ENCODE peak calls at places on chromosomes 11 and 22, in eight cellular contexts. One of them, this sample, is unnamed.

GRCh38 chr22:33242078-33242477 is 183.9 kb upstream of the SYN3 start:
- DNase-seq in omental fat pad: no peak
- DNase-seq in HL-60: no peak
- DNase-seq in progenitor cell of endocrine pancreas: no peak
- DNase-seq in cardiac fibroblast: no peak
- DNase-seq in neural progenitor cell: no peak
- DNase-seq in cardiac muscle cell: no peak
- DNase-seq in foreskin fibroblast: no peak
- DNase-seq in this sample: no peak

GRCh38 chr11:70816156-70816678 is 417.9 kb downstream of the CTTN start:
- DNase-seq in omental fat pad: no peak
- DNase-seq in HL-60: no peak
- DNase-seq in progenitor cell of endocrine pancreas: no peak
- DNase-seq in cardiac fibroblast: no peak
- DNase-seq in neural progenitor cell: no peak
- DNase-seq in cardiac muscle cell: no peak
- DNase-seq in foreskin fibroblast: no peak
- DNase-seq in this sample: no peak

GRCh38 chr11:60315866-60316265 is 11.2 kb upstream of the MS4A6E start:
- DNase-seq in omental fat pad: no peak
- DNase-seq in HL-60: no peak
- DNase-seq in progenitor cell of endocrine pancreas: no peak
- DNase-seq in cardiac fibroblast: peak; percentile 2
- DNase-seq in neural progenitor cell: peak; percentile 33
- DNase-seq in cardiac muscle cell: peak; percentile 2
- DNase-seq in foreskin fibroblast: no peak
- DNase-seq in this sample: no peak

GRCh38 chr11:22923561-22923960 is 63.3 kb upstream of the CCDC179 start:
- DNase-seq in omental fat pad: no peak
- DNase-seq in HL-60: no peak
- DNase-seq in progenitor cell of endocrine pancreas: no peak
- DNase-seq in cardiac fibroblast: no peak
- DNase-seq in neural progenitor cell: no peak
- DNase-seq in cardiac muscle cell: no peak
- DNase-seq in foreskin fibroblast: no peak
- DNase-seq in this sample: no peak

GRCh38 chr11:61719968-61720367 is 32.5 kb upstream of the MYRF start:
- DNase-seq in omental fat pad: no peak
- DNase-seq in HL-60: no peak
- DNase-seq in progenitor cell of endocrine pancreas: no peak
- DNase-seq in cardiac fibroblast: no peak
- DNase-seq in neural progenitor cell: no peak
- DNase-seq in cardiac muscle cell: no peak
- DNase-seq in foreskin fibroblast: no peak
- DNase-seq in this sample: no peak

GRCh38 chr11:126929186-126930085 is 71.1 kb downstream of the KIRREL3 start:
- DNase-seq in omental fat pad: no peak
- DNase-seq in HL-60: no peak
- DNase-seq in progenitor cell of endocrine pancreas: no peak
- DNase-seq in cardiac fibroblast: peak; percentile 10
- DNase-seq in neural progenitor cell: no peak
- DNase-seq in cardiac muscle cell: peak; percentile 14
- DNase-seq in foreskin fibroblast: no peak
- DNase-seq in this sample: no peak

GRCh38 chr11:128898580-128899344 is 7.6 kb downstream of the KCNJ5 start:
- DNase-seq in omental fat pad: no peak
- DNase-seq in HL-60: no peak
- DNase-seq in progenitor cell of endocrine pancreas: no peak
- DNase-seq in cardiac fibroblast: no peak
- DNase-seq in neural progenitor cell: no peak
- DNase-seq in cardiac muscle cell: no peak
- DNase-seq in foreskin fibroblast: no peak
- DNase-seq in this sample: no peak

GRCh38 chr11:36264601-36265344 is 24.5 kb downstream of the COMMD9 start:
- DNase-seq in omental fat pad: no peak
- DNase-seq in HL-60: no peak
- DNase-seq in progenitor cell of endocrine pancreas: no peak
- DNase-seq in cardiac fibroblast: no peak
- DNase-seq in neural progenitor cell: no peak
- DNase-seq in cardiac muscle cell: no peak
- DNase-seq in foreskin fibroblast: no peak
- DNase-seq in this sample: no peak

GRCh38 chr22:50625131-50625567 is 2.8 kb downstream of the ARSA start:
- DNase-seq in omental fat pad: no peak
- DNase-seq in HL-60: no peak
- DNase-seq in progenitor cell of endocrine pancreas: no peak
- DNase-seq in cardiac fibroblast: no peak
- DNase-seq in neural progenitor cell: no peak
- DNase-seq in cardiac muscle cell: no peak
- DNase-seq in foreskin fibroblast: no peak
- DNase-seq in this sample: no peak

GRCh38 chr22:23756891-23757290 is 2.7 kb upstream of the VPREB3 start:
- DNase-seq in omental fat pad: no peak
- DNase-seq in HL-60: no peak
- DNase-seq in progenitor cell of endocrine pancreas: no peak
- DNase-seq in cardiac fibroblast: no peak
- DNase-seq in neural progenitor cell: no peak
- DNase-seq in cardiac muscle cell: no peak
- DNase-seq in foreskin fibroblast: no peak
- DNase-seq in this sample: no peak

GRCh38 chr11:71269603-71270511 is 17.5 kb upstream of the SHANK2 start:
- DNase-seq in omental fat pad: no peak
- DNase-seq in HL-60: no peak
- DNase-seq in progenitor cell of endocrine pancreas: no peak
- DNase-seq in cardiac fibroblast: no peak
- DNase-seq in neural progenitor cell: no peak
- DNase-seq in cardiac muscle cell: no peak
- DNase-seq in foreskin fibroblast: no peak
- DNase-seq in this sample: no peak

GRCh38 chr11:66868726-66869291 is 11.9 kb downstream of the LRFN4 start:
- DNase-seq in omental fat pad: no peak
- DNase-seq in HL-60: peak; percentile 44
- DNase-seq in progenitor cell of endocrine pancreas: peak; percentile 61
- DNase-seq in cardiac fibroblast: no peak
- DNase-seq in neural progenitor cell: peak; percentile 86
- DNase-seq in cardiac muscle cell: no peak
- DNase-seq in foreskin fibroblast: no peak
- DNase-seq in this sample: peak; percentile 95

GRCh38 chr11:119056397-119056999 is 507 bp downstream of the HYOU1 start:
- DNase-seq in omental fat pad: no peak
- DNase-seq in HL-60: no peak
- DNase-seq in progenitor cell of endocrine pancreas: peak; percentile 27
- DNase-seq in cardiac fibroblast: peak; percentile 5
- DNase-seq in neural progenitor cell: peak; percentile 61
- DNase-seq in cardiac muscle cell: peak; percentile 3
- DNase-seq in foreskin fibroblast: no peak
- DNase-seq in this sample: peak; percentile 55

GRCh38 chr11:14971865-14972580 is at the start of gene CALCA:
- DNase-seq in omental fat pad: no peak
- DNase-seq in HL-60: no peak
- DNase-seq in progenitor cell of endocrine pancreas: no peak
- DNase-seq in cardiac fibroblast: no peak
- DNase-seq in neural progenitor cell: peak; percentile 57
- DNase-seq in cardiac muscle cell: no peak
- DNase-seq in foreskin fibroblast: no peak
- DNase-seq in this sample: no peak

GRCh38 chr22:26901228-26901816 is 243.9 kb downstream of the MIAT start:
- DNase-seq in omental fat pad: no peak
- DNase-seq in HL-60: no peak
- DNase-seq in progenitor cell of endocrine pancreas: no peak
- DNase-seq in cardiac fibroblast: no peak
- DNase-seq in neural progenitor cell: peak; percentile 26
- DNase-seq in cardiac muscle cell: no peak
- DNase-seq in foreskin fibroblast: no peak
- DNase-seq in this sample: no peak

GRCh38 chr11:113528982-113529381 is 53.8 kb upstream of the DRD2 start:
- DNase-seq in omental fat pad: no peak
- DNase-seq in HL-60: no peak
- DNase-seq in progenitor cell of endocrine pancreas: no peak
- DNase-seq in cardiac fibroblast: peak; percentile 22
- DNase-seq in neural progenitor cell: no peak
- DNase-seq in cardiac muscle cell: peak; percentile 48
- DNase-seq in foreskin fibroblast: no peak
- DNase-seq in this sample: no peak
- TF ChIP-seq CTCF in omental fat pad: no peak
- TF ChIP-seq CTCF in HL-60: no peak
- TF ChIP-seq CTCF in progenitor cell of endocrine pancreas: no peak
- TF ChIP-seq CTCF in cardiac fibroblast: no peak
- TF ChIP-seq CTCF in neural progenitor cell: no peak
- TF ChIP-seq CTCF in cardiac muscle cell: no peak
- TF ChIP-seq CTCF in foreskin fibroblast: no peak
- TF ChIP-seq CTCF in this sample: no peak

DNA sequence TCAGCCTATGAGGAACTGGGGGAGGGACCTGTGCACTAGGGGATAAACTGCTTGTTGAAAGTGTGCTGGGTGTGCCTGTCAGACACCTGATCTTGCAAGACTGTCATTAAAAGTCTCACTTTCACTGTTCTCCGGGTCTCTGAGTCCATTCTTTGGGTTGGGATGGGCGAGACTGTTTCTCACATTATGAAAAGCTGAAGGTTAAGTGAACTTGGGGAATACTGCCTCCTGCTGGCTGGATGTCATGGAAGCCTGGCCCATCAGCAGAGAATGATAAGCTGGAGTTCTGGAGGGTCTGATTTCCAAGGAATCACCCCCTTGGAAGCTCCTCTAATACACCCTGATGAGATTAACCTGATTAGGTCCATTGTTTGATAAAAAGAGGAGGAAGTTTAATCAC is 9.0 kb upstream of the VPREB1 start:
- DNase-seq in omental fat pad: no peak
- DNase-seq in HL-60: no peak
- DNase-seq in progenitor cell of endocrine pancreas: no peak
- DNase-seq in cardiac fibroblast: peak; percentile 11
- DNase-seq in neural progenitor cell: peak; percentile 61
- DNase-seq in cardiac muscle cell: peak; percentile 29
- DNase-seq in foreskin fibroblast: no peak
- DNase-seq in this sample: peak; percentile 75
- TF ChIP-seq CTCF in omental fat pad: no peak
- TF ChIP-seq CTCF in HL-60: peak; percentile 47
- TF ChIP-seq CTCF in progenitor cell of endocrine pancreas: peak; percentile 42
- TF ChIP-seq CTCF in cardiac fibroblast: peak; percentile 63
- TF ChIP-seq CTCF in neural progenitor cell: peak; percentile 64
- TF ChIP-seq CTCF in cardiac muscle cell: peak; percentile 49
- TF ChIP-seq CTCF in foreskin fibroblast: peak; percentile 14
- TF ChIP-seq CTCF in this sample: peak; percentile 85

GRCh38 chr11:59284773-59285129 is 72.0 kb upstream of the MPEG1 start:
- DNase-seq in omental fat pad: no peak
- DNase-seq in HL-60: no peak
- DNase-seq in progenitor cell of endocrine pancreas: no peak
- DNase-seq in cardiac fibroblast: no peak
- DNase-seq in neural progenitor cell: no peak
- DNase-seq in cardiac muscle cell: no peak
- DNase-seq in foreskin fibroblast: no peak
- DNase-seq in this sample: no peak
- TF ChIP-seq CTCF in omental fat pad: no peak
- TF ChIP-seq CTCF in HL-60: no peak
- TF ChIP-seq CTCF in progenitor cell of endocrine pancreas: no peak
- TF ChIP-seq CTCF in cardiac fibroblast: no peak
- TF ChIP-seq CTCF in neural progenitor cell: no peak
- TF ChIP-seq CTCF in cardiac muscle cell: no peak
- TF ChIP-seq CTCF in foreskin fibroblast: no peak
- TF ChIP-seq CTCF in this sample: no peak

DNA sequence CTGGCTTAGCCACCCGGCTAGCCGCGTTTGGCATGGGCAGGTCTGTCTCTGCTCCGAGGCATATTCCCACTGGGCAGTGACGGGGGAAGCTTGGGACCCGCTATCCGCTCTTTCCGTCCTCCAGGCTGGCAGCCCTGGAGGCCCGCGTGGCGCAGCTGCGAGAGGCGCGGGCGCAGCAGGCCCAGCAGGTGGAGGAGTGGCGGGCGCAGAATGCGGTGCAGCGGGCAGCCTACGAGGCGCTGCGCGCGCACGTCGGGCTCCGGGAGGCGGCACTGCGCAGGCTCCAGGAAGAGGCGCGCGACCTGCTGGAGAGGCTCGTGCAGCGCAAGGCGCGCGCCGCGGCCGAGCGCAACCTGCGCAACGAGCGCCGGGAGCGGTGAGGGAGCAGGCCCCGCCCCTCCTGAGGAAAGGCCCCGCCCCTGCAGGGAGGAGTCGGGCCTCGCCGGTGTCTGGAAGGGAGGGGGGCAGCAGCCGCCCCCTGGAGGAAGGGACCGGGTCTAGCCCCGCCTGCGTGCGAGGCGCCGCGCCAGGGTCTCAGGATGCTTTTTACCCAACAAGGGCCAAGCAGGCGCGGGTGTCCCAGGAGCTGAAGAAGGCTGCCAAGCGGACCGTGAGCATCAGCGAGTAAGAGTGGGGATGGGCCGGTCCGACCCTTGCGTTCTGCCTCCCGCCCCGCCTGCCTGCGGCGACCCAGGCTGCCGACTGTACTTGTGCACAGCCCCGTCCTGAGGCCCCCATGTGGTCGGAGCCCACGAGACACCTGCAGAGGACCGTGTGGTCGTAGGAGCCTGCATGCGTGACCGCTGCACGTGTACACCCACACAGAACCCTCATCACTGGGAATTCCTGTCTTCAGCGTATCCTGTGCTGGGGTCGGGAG is 7.9 kb downstream of the ATG16L2 start:
- DNase-seq in omental fat pad: peak; percentile 78
- DNase-seq in HL-60: no peak
- DNase-seq in progenitor cell of endocrine pancreas: peak; percentile 92
- DNase-seq in cardiac fibroblast: peak; percentile 90
- DNase-seq in neural progenitor cell: peak; percentile 98
- DNase-seq in cardiac muscle cell: peak; percentile 90
- DNase-seq in foreskin fibroblast: peak; percentile 87
- DNase-seq in this sample: peak; percentile 75
- TF ChIP-seq CTCF in omental fat pad: no peak
- TF ChIP-seq CTCF in HL-60: no peak
- TF ChIP-seq CTCF in progenitor cell of endocrine pancreas: peak; percentile 46
- TF ChIP-seq CTCF in cardiac fibroblast: no peak
- TF ChIP-seq CTCF in neural progenitor cell: peak; percentile 5
- TF ChIP-seq CTCF in cardiac muscle cell: peak; percentile 3
- TF ChIP-seq CTCF in foreskin fibroblast: no peak
- TF ChIP-seq CTCF in this sample: peak; percentile 28

DNA sequence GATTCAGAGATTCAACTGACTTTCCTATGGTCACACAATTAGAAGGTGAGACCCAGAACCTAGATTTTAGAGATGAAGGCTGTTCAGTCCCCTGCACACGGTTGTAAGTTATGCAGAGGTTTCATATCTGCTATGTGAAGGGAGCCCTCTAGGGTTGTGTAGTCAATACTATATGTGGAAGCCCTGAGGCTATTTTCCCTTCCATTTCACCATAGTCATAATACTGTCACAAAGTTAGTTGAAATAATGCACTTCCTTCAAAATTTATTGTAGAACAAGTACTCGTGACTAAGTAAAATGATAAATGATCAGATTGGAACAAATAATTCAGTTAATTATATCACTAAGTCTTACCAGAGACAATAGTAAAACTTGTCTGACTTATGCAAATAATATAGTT is 48.8 kb downstream of the ENDOD1 start:
- DNase-seq in omental fat pad: no peak
- DNase-seq in HL-60: no peak
- DNase-seq in progenitor cell of endocrine pancreas: no peak
- DNase-seq in cardiac fibroblast: no peak
- DNase-seq in neural progenitor cell: no peak
- DNase-seq in cardiac muscle cell: peak; percentile 41
- DNase-seq in foreskin fibroblast: peak; percentile 20
- DNase-seq in this sample: peak; percentile 37
- TF ChIP-seq CTCF in omental fat pad: no peak
- TF ChIP-seq CTCF in HL-60: no peak
- TF ChIP-seq CTCF in progenitor cell of endocrine pancreas: no peak
- TF ChIP-seq CTCF in cardiac fibroblast: peak; percentile 27
- TF ChIP-seq CTCF in neural progenitor cell: peak; percentile 32
- TF ChIP-seq CTCF in cardiac muscle cell: peak; percentile 26
- TF ChIP-seq CTCF in foreskin fibroblast: peak; percentile 4
- TF ChIP-seq CTCF in this sample: peak; percentile 60

GRCh38 chr11:72553748-72554147 is 119.4 kb upstream of the CLPB start:
- DNase-seq in omental fat pad: no peak
- DNase-seq in HL-60: peak; percentile 10
- DNase-seq in progenitor cell of endocrine pancreas: no peak
- DNase-seq in cardiac fibroblast: no peak
- DNase-seq in neural progenitor cell: peak; percentile 36
- DNase-seq in cardiac muscle cell: peak; percentile 14
- DNase-seq in foreskin fibroblast: no peak
- DNase-seq in this sample: peak; percentile 26
- TF ChIP-seq CTCF in omental fat pad: no peak
- TF ChIP-seq CTCF in HL-60: no peak
- TF ChIP-seq CTCF in progenitor cell of endocrine pancreas: no peak
- TF ChIP-seq CTCF in cardiac fibroblast: no peak
- TF ChIP-seq CTCF in neural progenitor cell: peak; percentile 43
- TF ChIP-seq CTCF in cardiac muscle cell: peak; percentile 23
- TF ChIP-seq CTCF in foreskin fibroblast: no peak
- TF ChIP-seq CTCF in this sample: peak; percentile 52